ENCODE peak calls at places on chromosome 9, in four cellular contexts. One of them, this sample, is unnamed.

GRCh38 chr9:96491079-96491879 is 41.3 kb downstream of the HABP4 start:
- DNase-seq in progenitor cell of endocrine pancreas: no peak
- DNase-seq in lower lobe of right lung: no peak
- DNase-seq in fibroblast of mammary gland: no peak
- DNase-seq in this sample: no peak

GRCh38 chr9:3716415-3716814 is 190.6 kb upstream of the RFX3 start:
- DNase-seq in lower lobe of right lung: no peak
- DNase-seq in fibroblast of mammary gland: no peak
- DNase-seq in progenitor cell of endocrine pancreas: no peak
- DNase-seq in this sample: no peak

GRCh38 chr9:108245901-108246300 is 609.9 kb downstream of the ACTL7B start:
- DNase-seq in lower lobe of right lung: no peak
- DNase-seq in fibroblast of mammary gland: no peak
- DNase-seq in progenitor cell of endocrine pancreas: no peak
- DNase-seq in this sample: no peak

GRCh38 chr9:78144663-78145377 is 91.1 kb upstream of the CEP78 start:
- DNase-seq in lower lobe of right lung: no peak
- DNase-seq in progenitor cell of endocrine pancreas: no peak
- DNase-seq in fibroblast of mammary gland: no peak
- DNase-seq in this sample: no peak

GRCh38 chr9:136171801-136172411 is 33.0 kb downstream of the LHX3 start:
- DNase-seq in progenitor cell of endocrine pancreas: no peak
- DNase-seq in lower lobe of right lung: no peak
- DNase-seq in fibroblast of mammary gland: no peak
- DNase-seq in this sample: no peak

GRCh38 chr9:123399803-123400378 is 43.9 kb downstream of the CRB2 start:
- DNase-seq in progenitor cell of endocrine pancreas: no peak
- DNase-seq in lower lobe of right lung: no peak
- DNase-seq in fibroblast of mammary gland: no peak
- DNase-seq in this sample: peak; percentile 9

GRCh38 chr9:33112099-33112498 is 35.6 kb upstream of the SMU1 start:
- DNase-seq in progenitor cell of endocrine pancreas: no peak
- DNase-seq in lower lobe of right lung: no peak
- DNase-seq in fibroblast of mammary gland: no peak
- DNase-seq in this sample: no peak

GRCh38 chr9:121853617-121854395 is 202.4 kb downstream of the DAB2IP start:
- DNase-seq in lower lobe of right lung: no peak
- DNase-seq in progenitor cell of endocrine pancreas: no peak
- DNase-seq in fibroblast of mammary gland: no peak
- DNase-seq in this sample: no peak

GRCh38 chr9:3240651-3241268 is 285.0 kb downstream of the RFX3 start:
- DNase-seq in fibroblast of mammary gland: peak; percentile 69
- DNase-seq in lower lobe of right lung: peak; percentile 72
- DNase-seq in progenitor cell of endocrine pancreas: peak; percentile 18
- DNase-seq in this sample: peak; percentile 62

GRCh38 chr9:70003786-70004185 is 39.9 kb upstream of the MAMDC2 start:
- DNase-seq in progenitor cell of endocrine pancreas: no peak
- DNase-seq in fibroblast of mammary gland: peak; percentile 55
- DNase-seq in lower lobe of right lung: no peak
- DNase-seq in this sample: no peak

GRCh38 chr9:18485691-18486090 is 11.7 kb downstream of the ADAMTSL1 start:
- DNase-seq in progenitor cell of endocrine pancreas: no peak
- DNase-seq in lower lobe of right lung: no peak
- DNase-seq in fibroblast of mammary gland: peak; percentile 53
- DNase-seq in this sample: no peak

GRCh38 chr9:23447166-23447565 is 378.9 kb downstream of the ELAVL2 start:
- DNase-seq in fibroblast of mammary gland: no peak
- DNase-seq in lower lobe of right lung: no peak
- DNase-seq in progenitor cell of endocrine pancreas: no peak
- DNase-seq in this sample: no peak

GRCh38 chr9:4315582-4316215 is 15.8 kb upstream of the GLIS3 start:
- DNase-seq in lower lobe of right lung: peak; percentile 80
- DNase-seq in progenitor cell of endocrine pancreas: peak; percentile 59
- DNase-seq in fibroblast of mammary gland: peak; percentile 83
- DNase-seq in this sample: peak; percentile 81

GRCh38 chr9:129102791-129103594 is 7.6 kb downstream of the CRAT start:
- DNase-seq in lower lobe of right lung: peak; percentile 62
- DNase-seq in fibroblast of mammary gland: peak; percentile 47
- DNase-seq in progenitor cell of endocrine pancreas: no peak
- DNase-seq in this sample: peak; percentile 50

GRCh38 chr9:91903126-91903911 is 46.7 kb downstream of the ROR2 start:
- DNase-seq in fibroblast of mammary gland: no peak
- DNase-seq in progenitor cell of endocrine pancreas: no peak
- DNase-seq in lower lobe of right lung: no peak
- DNase-seq in this sample: no peak

GRCh38 chr9:28946648-28947047 is 1373.4 kb upstream of the C9orf72 start:
- DNase-seq in lower lobe of right lung: no peak
- DNase-seq in progenitor cell of endocrine pancreas: no peak
- DNase-seq in fibroblast of mammary gland: no peak
- DNase-seq in this sample: no peak

GRCh38 chr9:28956111-28956880 is 1383.0 kb upstream of the C9orf72 start:
- DNase-seq in lower lobe of right lung: no peak
- DNase-seq in fibroblast of mammary gland: no peak
- DNase-seq in progenitor cell of endocrine pancreas: no peak
- DNase-seq in this sample: no peak

GRCh38 chr9:28951945-28952344 is 1378.7 kb upstream of the C9orf72 start:
- DNase-seq in fibroblast of mammary gland: peak; percentile 8
- DNase-seq in progenitor cell of endocrine pancreas: no peak
- DNase-seq in lower lobe of right lung: no peak
- DNase-seq in this sample: no peak
- TF ChIP-seq CTCF in fibroblast of mammary gland: peak; percentile 33
- TF ChIP-seq CTCF in progenitor cell of endocrine pancreas: no peak
- TF ChIP-seq CTCF in lower lobe of right lung: no peak
- TF ChIP-seq CTCF in this sample: no peak

DNA sequence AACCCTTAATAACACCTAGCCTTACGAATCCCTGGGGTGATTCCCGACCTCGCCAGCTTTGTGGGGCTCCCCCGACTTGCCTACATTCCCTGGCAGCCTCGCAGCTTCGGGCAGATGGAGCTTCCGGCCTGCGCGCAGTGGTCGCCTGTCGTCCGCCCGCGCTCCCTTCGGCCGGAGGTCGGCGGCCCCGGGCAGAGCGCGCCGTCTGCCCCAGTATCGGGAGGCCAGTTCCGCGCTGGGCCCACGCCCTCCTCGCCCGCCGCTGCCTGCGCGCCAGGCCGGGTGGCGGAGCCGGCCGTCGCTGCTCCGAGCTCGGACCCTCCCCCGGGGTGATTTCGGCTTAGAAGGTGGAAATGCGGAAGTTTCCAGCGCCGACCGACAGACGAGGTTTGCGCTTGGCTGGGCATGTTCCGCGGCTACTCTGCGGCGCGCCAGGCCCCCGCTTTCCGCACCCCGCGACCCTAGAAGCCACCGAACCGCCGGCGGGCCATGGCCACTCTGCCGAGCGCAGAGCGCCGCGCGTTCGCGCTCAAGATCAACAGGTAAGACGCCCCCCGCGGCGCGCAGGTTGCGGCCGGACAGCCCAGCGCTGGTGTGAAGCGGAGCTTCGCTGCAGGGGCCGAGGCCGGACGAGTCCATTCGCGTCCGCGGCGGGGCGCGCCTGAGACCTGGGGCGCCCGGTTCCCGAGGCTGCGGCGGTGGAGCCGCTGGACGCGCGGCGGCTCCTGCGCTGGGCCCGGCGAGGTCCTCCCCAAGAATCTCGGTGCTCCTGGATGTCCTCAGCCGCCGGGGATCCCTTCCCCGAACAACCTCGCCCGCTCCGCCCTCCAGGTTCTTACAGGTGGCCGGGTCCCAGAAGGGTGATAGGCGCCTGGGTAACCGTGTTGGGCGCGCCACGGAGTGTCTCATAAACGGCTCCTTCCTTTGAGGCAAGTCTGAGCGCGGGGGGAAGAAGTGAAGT is at the start of gene DOCK8:
- DNase-seq in fibroblast of mammary gland: peak; percentile 21
- DNase-seq in progenitor cell of endocrine pancreas: peak; percentile 76
- DNase-seq in lower lobe of right lung: peak; percentile 92
- DNase-seq in this sample: peak; percentile 64
- TF ChIP-seq CTCF in fibroblast of mammary gland: no peak
- TF ChIP-seq CTCF in progenitor cell of endocrine pancreas: peak; percentile 58
- TF ChIP-seq CTCF in lower lobe of right lung: peak; percentile 60
- TF ChIP-seq CTCF in this sample: no peak

GRCh38 chr9:81108821-81109220 is 580.5 kb downstream of the TLE1 start:
- DNase-seq in fibroblast of mammary gland: no peak
- DNase-seq in progenitor cell of endocrine pancreas: no peak
- DNase-seq in lower lobe of right lung: no peak
- DNase-seq in this sample: no peak

GRCh38 chr9:81108391-81108790 is 581.0 kb downstream of the TLE1 start:
- DNase-seq in progenitor cell of endocrine pancreas: no peak
- DNase-seq in fibroblast of mammary gland: no peak
- DNase-seq in lower lobe of right lung: no peak
- DNase-seq in this sample: no peak

DNA sequence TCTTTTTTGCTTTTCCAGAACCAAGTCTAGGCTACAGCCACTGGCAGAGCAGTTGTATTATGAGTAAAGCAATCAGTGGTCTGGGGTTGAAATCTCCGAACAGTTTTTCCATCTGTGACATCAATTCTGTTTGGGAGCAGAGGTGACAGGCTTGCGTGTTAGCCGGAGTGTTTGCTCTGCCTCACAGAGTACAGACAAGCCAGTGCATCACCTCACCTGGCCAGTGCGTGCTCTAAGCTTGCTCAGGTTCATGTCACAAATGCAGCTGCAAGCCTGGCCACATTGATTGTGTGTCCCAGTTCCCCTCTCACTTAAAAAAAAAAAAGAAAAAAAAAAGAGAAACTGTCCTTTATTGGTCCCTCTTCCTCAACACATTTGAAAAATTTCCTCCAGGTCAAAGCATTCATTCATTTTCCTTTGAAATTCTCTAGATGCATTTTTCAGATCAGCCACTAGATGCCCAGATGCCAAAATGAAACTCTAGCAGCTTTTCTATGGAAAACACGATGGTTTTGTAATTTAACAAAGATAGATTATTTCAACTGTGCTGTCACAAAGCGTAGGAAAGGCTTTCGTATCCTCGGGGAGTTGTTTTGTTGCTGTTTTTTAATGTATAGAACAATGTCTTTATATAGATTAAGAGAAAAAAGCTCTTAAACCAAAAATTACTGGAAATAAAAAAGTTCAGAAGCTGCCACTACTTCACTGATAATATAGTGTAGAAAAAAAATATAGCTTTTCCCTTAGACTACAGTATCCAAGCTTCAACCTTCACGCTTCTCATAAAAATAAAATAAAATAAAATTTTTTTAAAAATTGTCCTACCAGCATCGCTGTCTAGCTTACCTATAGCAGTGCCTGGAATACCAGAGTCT is 585.5 kb downstream of the TLE1 start:
- DNase-seq in progenitor cell of endocrine pancreas: no peak
- DNase-seq in lower lobe of right lung: no peak
- DNase-seq in fibroblast of mammary gland: no peak
- DNase-seq in this sample: no peak
- TF ChIP-seq CTCF in progenitor cell of endocrine pancreas: peak; percentile 44
- TF ChIP-seq CTCF in lower lobe of right lung: peak; percentile 19
- TF ChIP-seq CTCF in fibroblast of mammary gland: peak; percentile 41
- TF ChIP-seq CTCF in this sample: no peak

GRCh38 chr9:125426926-125427325 is 165.3 kb downstream of the GAPVD1 start:
- DNase-seq in progenitor cell of endocrine pancreas: no peak
- DNase-seq in lower lobe of right lung: no peak
- DNase-seq in fibroblast of mammary gland: no peak
- DNase-seq in this sample: no peak

GRCh38 chr9:125427556-125427955 is 165.9 kb downstream of the GAPVD1 start:
- DNase-seq in fibroblast of mammary gland: no peak
- DNase-seq in lower lobe of right lung: no peak
- DNase-seq in progenitor cell of endocrine pancreas: no peak
- DNase-seq in this sample: peak; percentile 50

GRCh38 chr9:125425901-125426515 is 164.4 kb downstream of the GAPVD1 start:
- DNase-seq in fibroblast of mammary gland: no peak
- DNase-seq in progenitor cell of endocrine pancreas: no peak
- DNase-seq in lower lobe of right lung: no peak
- DNase-seq in this sample: no peak

GRCh38 chr9:125423964-125424363 is 162.3 kb downstream of the GAPVD1 start:
- DNase-seq in fibroblast of mammary gland: no peak
- DNase-seq in lower lobe of right lung: no peak
- DNase-seq in progenitor cell of endocrine pancreas: no peak
- DNase-seq in this sample: no peak

GRCh38 chr9:125425176-125425897 is 163.7 kb downstream of the GAPVD1 start:
- DNase-seq in progenitor cell of endocrine pancreas: no peak
- DNase-seq in fibroblast of mammary gland: no peak
- DNase-seq in lower lobe of right lung: no peak
- DNase-seq in this sample: no peak
- TF ChIP-seq CTCF in progenitor cell of endocrine pancreas: no peak
- TF ChIP-seq CTCF in fibroblast of mammary gland: no peak
- TF ChIP-seq CTCF in lower lobe of right lung: no peak
- TF ChIP-seq CTCF in this sample: no peak

DNA sequence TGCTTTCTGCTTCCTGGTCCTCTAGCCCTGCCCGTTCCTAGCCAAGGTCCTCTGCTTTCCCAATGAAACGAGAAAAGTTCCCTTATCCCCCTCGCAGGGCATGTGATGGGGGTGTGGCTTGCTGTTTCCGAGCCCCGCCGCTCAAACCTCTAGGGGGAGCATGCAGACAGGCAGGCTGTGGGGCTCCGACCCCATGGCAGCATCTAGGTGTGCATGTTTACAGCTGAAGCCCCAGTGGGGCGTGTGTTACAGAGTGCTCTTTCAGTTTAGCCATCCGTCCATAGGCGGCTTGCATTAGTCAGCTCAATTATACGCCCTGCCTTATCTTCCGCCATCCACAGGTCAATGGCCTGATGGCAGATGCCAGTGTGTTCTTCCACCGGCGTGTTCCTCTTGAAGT is 48.3 kb upstream of the SPATA31E1 start:
- DNase-seq in lower lobe of right lung: no peak
- DNase-seq in progenitor cell of endocrine pancreas: no peak
- DNase-seq in fibroblast of mammary gland: no peak
- DNase-seq in this sample: peak; percentile 74
- TF ChIP-seq CTCF in lower lobe of right lung: no peak
- TF ChIP-seq CTCF in progenitor cell of endocrine pancreas: peak; percentile 40
- TF ChIP-seq CTCF in fibroblast of mammary gland: peak; percentile 8
- TF ChIP-seq CTCF in this sample: peak; percentile 59

DNA sequence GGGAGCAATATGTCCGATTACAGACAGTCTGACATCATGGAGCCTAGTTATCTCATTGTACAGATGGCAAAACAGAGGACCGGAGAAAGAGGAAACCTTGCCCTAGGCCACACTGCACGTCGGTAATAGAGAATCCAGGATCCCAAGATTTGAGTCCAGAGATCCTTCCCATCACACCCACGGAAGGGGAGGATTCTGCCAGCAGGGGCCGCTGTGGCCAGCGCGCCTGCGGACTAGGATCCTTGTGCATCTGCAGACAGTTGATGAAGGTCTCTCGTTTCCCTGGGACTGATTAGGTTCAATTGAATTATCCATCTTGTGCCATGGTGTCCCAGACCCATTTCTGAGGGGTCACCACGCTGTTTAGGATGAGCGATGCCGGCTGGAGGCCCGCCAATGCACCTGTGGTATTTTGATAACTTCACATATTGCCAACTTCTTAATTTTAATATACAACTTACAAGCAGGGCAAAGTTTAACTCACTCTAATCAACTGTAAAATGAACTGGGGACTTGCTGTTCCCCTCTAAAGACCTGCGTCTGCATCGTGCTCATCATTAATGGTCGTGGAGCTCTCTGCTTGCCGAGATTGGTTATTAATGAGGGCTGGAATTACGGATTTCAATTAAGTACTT is 592.7 kb upstream of the BRINP1 start:
- DNase-seq in lower lobe of right lung: peak; percentile 56
- DNase-seq in progenitor cell of endocrine pancreas: peak; percentile 43
- DNase-seq in fibroblast of mammary gland: peak; percentile 45
- DNase-seq in this sample: peak; percentile 67
- TF ChIP-seq CTCF in lower lobe of right lung: peak; percentile 70
- TF ChIP-seq CTCF in progenitor cell of endocrine pancreas: peak; percentile 84
- TF ChIP-seq CTCF in fibroblast of mammary gland: peak; percentile 85
- TF ChIP-seq CTCF in this sample: peak; percentile 45

GRCh38 chr9:72333758-72334157 is 31.2 kb downstream of the ZFAND5 start:
- DNase-seq in fibroblast of mammary gland: no peak
- DNase-seq in lower lobe of right lung: no peak
- DNase-seq in progenitor cell of endocrine pancreas: no peak
- DNase-seq in this sample: no peak
- TF ChIP-seq CTCF in fibroblast of mammary gland: peak; percentile 16
- TF ChIP-seq CTCF in lower lobe of right lung: no peak
- TF ChIP-seq CTCF in progenitor cell of endocrine pancreas: no peak
- TF ChIP-seq CTCF in this sample: no peak